ENCODE peak calls at places on chromosomes 1 and 21, in four cellular contexts. K is stomach, O is fibroblast of lung, N is Karpas-422. Z is an unnamed sample.

GRCh38 chr21:14762309-14762708 is 216.2 kb upstream of the SAMSN1 start:
- DNase-seq in N (no peak), O (no peak), K (no peak), Z (no peak)

GRCh38 chr21:39715804-39716397 is 29.1 kb upstream of the IGSF5 start:
- DNase-seq in K (peak), N (peak), O (peak), Z (peak)

GRCh38 chr1:244863491-244864252 is 671 bp downstream of the HNRNPU start:
- DNase-seq in O (no peak), N (no peak), K (peak), Z (peak)

GRCh38 chr1:32334864-32335618 is 992 bp downstream of the MARCKSL1 start:
- DNase-seq in N (peak), K (peak), O (peak), Z (peak)

GRCh38 chr1:17135530-17135929 is 16.3 kb upstream of the PADI2 start:
- DNase-seq in O (no peak), N (no peak), K (no peak), Z (no peak)

GRCh38 chr21:43188712-43189151 is 19.9 kb downstream of the CRYAA start:
- DNase-seq in N (peak), O (no peak), K (peak), Z (peak)

GRCh38 chr1:38728176-38728908 is 131.2 kb downstream of the RRAGC start:
- DNase-seq in N (no peak), O (peak), K (peak), Z (peak)

GRCh38 chr1:183879966-183880365 is 75.0 kb downstream of the RGL1 start:
- DNase-seq in K (no peak), O (no peak), N (no peak), Z (no peak)

GRCh38 chr21:42144221-42144620 is 73.1 kb downstream of the UMODL1 start:
- DNase-seq in K (no peak), N (no peak), O (no peak), Z (no peak)

GRCh38 chr1:181985981-181986906 is 75.3 kb downstream of the ZNF648 start:
- DNase-seq in N (no peak), O (no peak), K (no peak), Z (no peak)

GRCh38 chr1:48099011-48099550 is 101.9 kb upstream of the TRABD2B start:
- DNase-seq in K (no peak), N (no peak), O (no peak), Z (no peak)

GRCh38 chr1:15974855-15975254 is 1.0 kb downstream of the ZBTB17 start:
- DNase-seq in N (peak), K (no peak), O (no peak), Z (no peak)

GRCh38 chr1:245378352-245379144 is 223.8 kb downstream of the KIF26B start:
- DNase-seq in N (no peak), K (no peak), O (no peak), Z (no peak)

GRCh38 chr1:223733898-223734852 is 21.8 kb downstream of the CAPN2 start:
- DNase-seq in K (peak), N (no peak), O (no peak), Z (no peak)

GRCh38 chr1:18069903-18070302 is 37.7 kb upstream of the IGSF21 start:
- DNase-seq in K (no peak), O (no peak), N (no peak), Z (no peak)

GRCh38 chr1:175823401-175823800 is 80.0 kb upstream of the TNR start:
- DNase-seq in K (no peak), N (no peak), O (no peak), Z (no peak)

GRCh38 chr1:2525896-2526823 is at the start of gene PANK4:
- DNase-seq in O (peak), N (peak), K (peak), Z (peak)

GRCh38 chr1:39346876-39347275 is 142.4 kb downstream of the MACF1 start:
- DNase-seq in N (no peak), K (no peak), O (no peak), Z (no peak)

GRCh38 chr21:28675265-28676041 is 317.2 kb downstream of the LTN1 start:
- DNase-seq in K (no peak), N (no peak), O (peak), Z (no peak)

GRCh38 chr1:235127774-235128452 is 724 bp downstream of the TOMM20 start:
- DNase-seq in K (no peak), N (peak), O (no peak), Z (no peak)

GRCh38 chr1:25900209-25900608 is 6.0 kb downstream of the STMN1 start:
- DNase-seq in O (no peak), K (no peak), N (no peak), Z (no peak)

GRCh38 chr1:174160109-174160473 is 771 bp downstream of the RABGAP1L start:
- DNase-seq in N (no peak), K (peak), O (peak), Z (peak)

GRCh38 chr1:31576201-31576669 is at the start of gene TINAGL1:
- DNase-seq in K (peak), N (no peak), O (no peak), Z (peak)

GRCh38 chr1:172041689-172042088 is 200.4 kb downstream of the DNM3 start:
- DNase-seq in K (no peak), O (peak), N (no peak), Z (no peak)

GRCh38 chr1:112803906-112804762 is 89.0 kb upstream of the PPM1J start:
- DNase-seq in O (peak), N (peak), K (peak), Z (peak)

GRCh38 chr1:235417101-235417697 is 50.0 kb downstream of the TBCE start:
- DNase-seq in O (peak), N (peak), K (peak), Z (no peak)

GRCh38 chr1:40344597-40344996 is 27.5 kb upstream of the COL9A2 start:
- DNase-seq in N (peak), K (peak), O (peak), Z (peak)

GRCh38 chr1:115189814-115190541 is 100.7 kb upstream of the TSPAN2 start:
- DNase-seq in K (no peak), O (peak), N (no peak), Z (no peak)

GRCh38 chr1:2229032-2229920 is 1.2 kb downstream of the SKI start:
- DNase-seq in O (peak), K (peak), N (no peak), Z (peak)

GRCh38 chr1:153978274-153978909 is 918 bp upstream of the JTB start:
- DNase-seq in O (no peak), K (no peak), N (no peak), Z (no peak)

GRCh38 chr1:185512442-185512841 is 195.4 kb upstream of the IVNS1ABP start:
- DNase-seq in N (no peak), K (no peak), O (peak), Z (no peak)

GRCh38 chr1:232622981-232623380 is 7.0 kb downstream of the SIPA1L2 start:
- DNase-seq in N (no peak), O (no peak), K (no peak), Z (no peak)

GRCh38 chr1:94406446-94406845 is 11.7 kb upstream of the ABCD3 start:
- DNase-seq in O (no peak), N (no peak), K (no peak), Z (no peak)

GRCh38 chr1:1082239-1083180 is 8.4 kb upstream of the RNF223 start:
- DNase-seq in N (no peak), K (peak), O (no peak), Z (peak)

GRCh38 chr1:1081311-1082238 is 7.5 kb upstream of the RNF223 start:
- DNase-seq in K (peak), N (no peak), O (no peak), Z (no peak)

GRCh38 chr1:1080122-1080753 is 6.1 kb upstream of the RNF223 start:
- DNase-seq in K (peak), O (peak), N (no peak), Z (peak)

GRCh38 chr1:1080951-1081310 is 6.8 kb upstream of the RNF223 start:
- DNase-seq in K (no peak), N (no peak), O (no peak), Z (no peak)

DNA sequence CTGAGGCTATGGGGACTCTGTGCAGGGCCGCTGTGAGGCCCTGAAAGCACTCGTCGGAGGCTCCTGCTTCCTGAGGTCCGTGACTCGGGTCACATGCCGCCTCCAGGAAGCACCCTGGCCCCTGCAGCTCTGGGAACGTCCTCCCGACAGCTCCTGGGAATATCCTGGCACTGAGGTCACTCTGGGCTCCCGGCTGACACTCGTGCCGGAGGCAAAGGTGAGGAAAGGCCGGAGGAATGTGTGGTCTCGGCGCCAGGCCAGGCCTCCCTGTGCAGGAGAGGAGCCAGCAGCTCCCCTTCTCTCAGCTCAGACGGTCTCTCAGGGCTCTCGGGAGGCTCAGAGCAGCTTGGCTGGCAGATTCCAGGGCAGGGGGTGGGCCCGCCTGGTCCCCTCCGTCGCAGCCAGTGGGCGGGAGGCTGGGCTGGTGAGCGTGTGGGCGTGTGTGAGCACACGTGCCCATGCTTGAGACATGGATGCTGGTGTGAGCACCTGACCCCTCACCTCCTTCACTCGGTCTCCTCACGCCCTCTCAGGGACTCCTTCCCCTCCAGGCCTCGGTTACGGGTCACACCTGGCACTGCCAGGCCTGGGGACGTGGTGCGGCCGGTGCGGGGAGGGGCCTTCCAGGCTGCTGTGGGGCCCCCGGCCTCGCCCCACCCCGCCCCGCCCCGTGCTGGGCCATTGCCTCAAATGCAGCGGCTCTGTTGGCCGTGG is 5.5 kb upstream of the RNF223 start:
- DNase-seq in K (peak), O (peak), N (peak), Z (peak)
- H3K4me3 ChIP-seq in K (peak), O (no peak), N (no peak), Z (peak)

GRCh38 chr1:225921734-225922709 is 2.0 kb downstream of the PYCR2 start:
- DNase-seq in N (no peak), K (no peak), O (peak), Z (no peak)

GRCh38 chr1:225917536-225917935 is 6.5 kb downstream of the PYCR2 start:
- DNase-seq in O (peak), N (no peak), K (no peak), Z (no peak)

GRCh38 chr1:225919906-225920305 is 4.1 kb downstream of the PYCR2 start:
- DNase-seq in K (peak), O (peak), N (no peak), Z (peak)

GRCh38 chr1:225915538-225915991 is 8.5 kb downstream of the PYCR2 start:
- DNase-seq in N (no peak), O (peak), K (no peak), Z (no peak)

GRCh38 chr1:225918280-225918679 is 5.8 kb downstream of the PYCR2 start:
- DNase-seq in O (no peak), N (no peak), K (no peak), Z (no peak)
- H3K4me3 ChIP-seq in O (no peak), N (no peak), K (no peak), Z (no peak)

DNA sequence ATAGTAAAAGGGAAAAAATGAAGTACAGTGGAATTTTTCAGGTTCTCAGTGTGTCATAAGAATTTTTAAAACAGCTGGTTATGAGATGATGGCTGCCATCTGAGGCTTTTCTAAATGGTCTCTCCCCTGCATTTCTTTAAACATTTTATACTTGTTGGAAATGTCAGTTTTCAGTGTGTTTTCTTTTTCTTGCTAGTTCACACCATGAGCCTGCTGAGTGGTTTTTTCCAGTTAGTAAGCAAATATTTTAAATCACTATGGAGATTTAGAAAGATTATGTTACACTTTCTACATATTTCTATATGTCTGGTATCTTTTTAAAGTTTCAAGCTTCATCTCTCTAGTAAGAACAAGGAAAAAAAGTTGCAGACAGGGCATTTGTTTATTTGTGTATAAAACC is 9.6 kb downstream of the RBM15 start:
- DNase-seq in K (no peak), N (no peak), O (peak), Z (no peak)
- H3K4me3 ChIP-seq in K (no peak), N (peak), O (no peak), Z (no peak)

GRCh38 chr1:53414632-53415031 is 44.6 kb upstream of the DMRTB1 start:
- DNase-seq in K (no peak), N (no peak), O (no peak), Z (no peak)

GRCh38 chr1:53417003-53417402 is 42.2 kb upstream of the DMRTB1 start:
- DNase-seq in K (no peak), N (no peak), O (peak), Z (no peak)

GRCh38 chr1:53415432-53415831 is 43.8 kb upstream of the DMRTB1 start:
- DNase-seq in O (no peak), N (no peak), K (no peak), Z (no peak)

GRCh38 chr1:53413175-53414001 is 45.8 kb upstream of the DMRTB1 start:
- DNase-seq in K (no peak), O (peak), N (no peak), Z (no peak)

DNA sequence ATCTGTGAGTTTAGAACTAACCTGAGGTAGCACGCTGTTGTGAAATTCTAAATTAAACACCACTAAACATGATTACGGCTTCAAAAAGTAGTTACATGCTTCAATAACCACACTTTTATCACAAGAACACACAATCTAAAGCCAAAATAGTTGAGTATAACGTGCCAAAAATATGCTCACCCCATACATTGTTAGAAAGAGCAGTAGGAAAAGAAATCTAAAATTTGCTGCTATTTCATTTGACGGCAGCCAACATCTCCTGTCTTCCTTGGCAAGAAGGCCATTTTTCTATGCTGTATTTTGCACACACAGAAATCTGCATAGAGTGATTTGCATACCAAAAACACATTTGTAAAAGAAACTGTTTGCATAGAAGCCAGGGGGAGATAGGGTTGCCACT is 42.9 kb upstream of the DMRTB1 start:
- DNase-seq in K (no peak), O (no peak), N (no peak), Z (no peak)
- H3K4me3 ChIP-seq in K (no peak), O (no peak), N (no peak), Z (no peak)

GRCh38 chr1:221849897-221850296 is 108.0 kb upstream of the DUSP10 start:
- DNase-seq in K (no peak), N (no peak), O (no peak), Z (no peak)

GRCh38 chr1:221851341-221851740 is 109.5 kb upstream of the DUSP10 start:
- DNase-seq in K (no peak), O (no peak), N (no peak), Z (no peak)

GRCh38 chr1:221847676-221848075 is 105.8 kb upstream of the DUSP10 start:
- DNase-seq in O (no peak), N (no peak), K (no peak), Z (no peak)

GRCh38 chr1:221850788-221851187 is 108.9 kb upstream of the DUSP10 start:
- DNase-seq in N (no peak), O (no peak), K (no peak), Z (no peak)

DNA sequence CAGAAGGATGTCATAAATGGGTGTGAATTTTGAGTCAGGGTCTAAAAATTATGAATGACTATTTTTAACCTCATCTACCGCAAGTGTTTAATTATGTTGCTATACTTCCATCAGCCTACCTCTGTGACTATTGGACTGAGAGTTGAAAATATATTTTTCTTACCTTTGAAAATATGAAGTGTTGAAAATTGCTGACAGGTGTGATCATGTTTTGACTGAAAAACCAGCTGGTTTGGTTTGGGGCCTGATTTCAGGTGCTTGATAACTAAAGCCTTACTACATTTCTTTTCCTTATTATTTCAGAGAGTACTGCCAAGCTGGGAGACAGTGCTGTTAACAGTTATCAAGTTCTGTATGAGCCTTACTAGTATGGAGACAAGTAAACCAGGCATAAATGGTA is 107.2 kb upstream of the DUSP10 start:
- DNase-seq in O (no peak), N (no peak), K (no peak), Z (no peak)
- H3K4me3 ChIP-seq in O (no peak), N (no peak), K (no peak), Z (no peak)

GRCh38 chr1:193909406-193909805 is 723.0 kb upstream of the B3GALT2 start:
- DNase-seq in N (no peak), O (no peak), K (no peak), Z (no peak)
- H3K4me3 ChIP-seq in N (no peak), O (no peak), K (no peak), Z (no peak)

GRCh38 chr1:143699115-143699514 is 272.7 kb downstream of the FAM72C start:
- DNase-seq in N (no peak), K (no peak), O (no peak), Z (no peak)
- H3K4me3 ChIP-seq in N (no peak), K (no peak), O (no peak), Z (no peak)

GRCh38 chr1:204887846-204888245 is 17.2 kb downstream of the NFASC start:
- DNase-seq in N (no peak), K (no peak), O (no peak), Z (no peak)

GRCh38 chr1:204883405-204883804 is 12.7 kb downstream of the NFASC start:
- DNase-seq in K (no peak), N (no peak), O (no peak), Z (no peak)

GRCh38 chr1:204888294-204888693 is 17.6 kb downstream of the NFASC start:
- DNase-seq in O (peak), N (no peak), K (no peak), Z (no peak)

GRCh38 chr1:204885288-204885711 is 14.6 kb downstream of the NFASC start:
- DNase-seq in O (peak), N (no peak), K (no peak), Z (peak)

DNA sequence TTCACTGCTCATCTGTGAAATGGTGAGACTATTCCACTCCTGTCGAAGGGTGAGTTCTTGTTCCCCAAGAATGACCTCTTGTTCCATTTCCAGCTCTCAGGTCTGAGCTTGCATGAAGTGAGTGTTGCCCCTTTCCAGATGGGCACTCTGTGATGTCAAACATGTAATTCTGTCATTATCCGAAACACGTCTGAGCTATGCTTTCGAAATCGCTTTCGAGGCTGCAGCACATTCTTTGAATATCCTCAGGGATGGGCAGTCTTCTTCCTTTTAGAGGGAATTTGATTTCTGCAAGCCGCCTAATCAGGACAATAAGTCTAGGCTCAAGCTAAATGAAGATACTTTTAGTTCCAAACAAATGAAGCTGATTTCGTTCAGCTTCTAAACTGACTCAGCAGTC is 15.1 kb downstream of the NFASC start:
- DNase-seq in O (peak), K (no peak), N (no peak), Z (no peak)
- H3K4me3 ChIP-seq in O (no peak), K (no peak), N (no peak), Z (no peak)

Z was measured in right cardiac atrium.